ENCODE peak calls at places on chromosomes 12 and 14, in four cellular contexts. I is epithelial cell of esophagus, P is MG63, Y is NB4. A is an unnamed sample.

GRCh38 chr14:89973234-89973823 is 17.6 kb downstream of the TDP1 start:
- DNase-seq in I (peak), P (peak), Y (peak), A (peak)

GRCh38 chr14:21084396-21084795 is 14.1 kb downstream of the ZNF219 start:
- DNase-seq in I (no peak), P (no peak), Y (no peak), A (no peak)

GRCh38 chr12:50075808-50076170 is 9.4 kb upstream of the SMARCD1 start:
- DNase-seq in I (no peak), P (no peak), Y (no peak), A (no peak)

GRCh38 chr12:101110856-101111255 is 99.2 kb downstream of the SLC5A8 start:
- DNase-seq in I (no peak), P (no peak), Y (no peak), A (no peak)

GRCh38 chr12:109112720-109113465 is 3.5 kb upstream of the ACACB start:
- DNase-seq in I (no peak), P (no peak), Y (peak), A (no peak)

GRCh38 chr14:50399251-50400032 is 2.8 kb upstream of the CDKL1 start:
- DNase-seq in I (peak), P (peak), Y (no peak), A (peak)

GRCh38 chr12:75135021-75135420 is 74.6 kb downstream of the KCNC2 start:
- DNase-seq in I (no peak), P (no peak), Y (no peak), A (no peak)

GRCh38 chr14:90281261-90281660 is 24.9 kb downstream of the PSMC1 start:
- DNase-seq in I (peak), P (peak), Y (peak), A (no peak)

GRCh38 chr12:112096667-112097066 is 11.9 kb downstream of the NAA25 start:
- DNase-seq in I (peak), P (peak), Y (peak), A (no peak)

GRCh38 chr12:5873341-5873919 is 71.6 kb downstream of the ANO2 start:
- DNase-seq in I (no peak), P (no peak), Y (no peak), A (no peak)

GRCh38 chr12:116609236-116609635 is 50.1 kb downstream of the MAP1LC3B2 start:
- DNase-seq in I (no peak), P (no peak), Y (peak), A (no peak)

GRCh38 chr12:51358496-51358895 is 12.0 kb upstream of the CELA1 start:
- DNase-seq in I (no peak), P (no peak), Y (no peak), A (no peak)

GRCh38 chr14:102939820-102940561 is 17.5 kb downstream of the AMN start:
- DNase-seq in I (no peak), P (no peak), Y (no peak), A (no peak)

GRCh38 chr12:64082866-64083268 is 139.2 kb downstream of the KICS2 start:
- DNase-seq in I (no peak), P (no peak), Y (no peak), A (no peak)
- H3K4me3 ChIP-seq in I (no peak), P (no peak), Y (no peak), A (no peak)

GRCh38 chr12:66537866-66538265 is 141.0 kb downstream of the GRIP1 start:
- DNase-seq in I (no peak), P (no peak), Y (no peak), A (no peak)

GRCh38 chr12:66538970-66539369 is 139.9 kb downstream of the GRIP1 start:
- DNase-seq in I (peak), P (peak), Y (no peak), A (peak)

GRCh38 chr12:66539451-66539850 is 139.4 kb downstream of the GRIP1 start:
- DNase-seq in I (no peak), P (no peak), Y (no peak), A (no peak)

GRCh38 chr12:66529934-66530333 is 148.9 kb downstream of the GRIP1 start:
- DNase-seq in I (no peak), P (no peak), Y (no peak), A (no peak)

DNA sequence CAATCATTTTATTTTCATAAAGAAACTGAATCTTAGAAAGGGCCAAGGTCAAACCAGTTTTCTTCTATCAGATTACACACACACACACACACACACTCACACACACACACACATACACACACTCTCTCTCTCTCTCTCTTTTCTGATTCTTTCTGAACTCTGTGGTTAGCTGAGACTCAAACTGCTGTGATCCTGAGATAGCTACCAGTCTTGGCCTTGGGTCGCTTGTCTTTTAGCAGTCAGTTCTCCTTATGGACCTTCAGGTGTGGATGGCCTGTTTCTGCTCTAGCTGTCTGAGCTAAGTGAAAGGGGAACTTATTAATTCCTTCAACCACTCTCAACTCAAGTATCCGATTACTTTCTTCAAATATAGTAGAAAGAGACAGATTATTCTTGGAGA is 145.1 kb downstream of the GRIP1 start:
- DNase-seq in I (no peak), P (no peak), Y (no peak), A (no peak)
- H3K4me3 ChIP-seq in I (no peak), P (no peak), Y (no peak), A (no peak)

DNA sequence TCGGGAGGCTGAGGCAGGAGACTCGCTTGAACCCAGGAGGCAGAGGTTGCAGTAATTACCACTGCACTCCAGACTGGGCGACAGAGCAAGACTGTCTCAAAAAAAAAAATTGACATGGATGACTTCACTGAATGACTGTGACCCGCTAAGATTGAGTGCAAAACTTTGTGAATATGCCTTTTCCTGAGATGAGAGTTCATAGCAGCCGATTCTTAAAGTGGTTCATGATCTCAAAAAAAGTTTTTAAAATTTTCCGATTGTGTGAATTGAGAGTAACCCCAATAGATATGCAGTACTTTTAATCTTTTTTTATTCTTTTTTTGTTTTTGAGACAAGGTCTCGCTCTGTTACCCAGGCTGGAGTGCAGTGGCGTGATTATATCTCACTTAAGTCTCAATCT is 1.2 kb downstream of the TCTN1 start:
- DNase-seq in I (no peak), P (no peak), Y (no peak), A (no peak)
- H3K4me3 ChIP-seq in I (no peak), P (no peak), Y (no peak), A (no peak)

GRCh38 chr12:27762757-27763156 is 17.3 kb upstream of the KLHL42 start:
- DNase-seq in I (no peak), P (no peak), Y (no peak), A (no peak)
- H3K4me3 ChIP-seq in I (no peak), P (no peak), Y (no peak), A (no peak)

GRCh38 chr12:38625306-38625705 is 280.1 kb downstream of the CPNE8 start:
- DNase-seq in I (no peak), P (no peak), Y (no peak), A (no peak)
- H3K4me3 ChIP-seq in I (no peak), P (no peak), Y (no peak), A (no peak)

GRCh38 chr12:66188584-66189475 is at the start of gene IRAK3:
- DNase-seq in I (peak), P (peak), Y (peak), A (peak)
- H3K4me3 ChIP-seq in I (peak), P (peak), Y (peak), A (peak)

GRCh38 chr14:54725998-54726397 is 159.1 kb downstream of the SAMD4A start:
- DNase-seq in I (no peak), P (no peak), Y (no peak), A (no peak)

GRCh38 chr14:54727929-54728328 is 161.0 kb downstream of the SAMD4A start:
- DNase-seq in I (no peak), P (no peak), Y (no peak), A (no peak)

GRCh38 chr14:54728700-54729527 is 162.0 kb downstream of the SAMD4A start:
- DNase-seq in I (no peak), P (no peak), Y (no peak), A (no peak)

GRCh38 chr14:54735424-54735823 is 167.2 kb downstream of the GCH1 start:
- DNase-seq in I (no peak), P (no peak), Y (no peak), A (no peak)

GRCh38 chr14:54730156-54730961 is 163.4 kb downstream of the SAMD4A start:
- DNase-seq in I (no peak), P (no peak), Y (peak), A (no peak)
- H3K4me3 ChIP-seq in I (no peak), P (peak), Y (no peak), A (no peak)